ENCODE peak calls at places on chromosomes 7 and 10, in five cellular contexts. X is WERI-Rb-1, E is heart left ventricle, C is GM12878, G is breast epithelium. Q is an unnamed sample.

GRCh38 chr10:91010952-91011351 is 90.1 kb upstream of the ANKRD1 start:
- DNase-seq in X (no peak), E (no peak), C (no peak), G (no peak), Q (no peak)

GRCh38 chr10:49112851-49113250 is 2.5 kb downstream of the VSTM4 start:
- DNase-seq in X (no peak), E (peak), C (no peak), G (no peak), Q (no peak)

GRCh38 chr7:92485267-92485892 is 7.6 kb upstream of the ERVW-1 start:
- DNase-seq in X (no peak), E (no peak), C (no peak), G (no peak), Q (no peak)

GRCh38 chr7:96933067-96933645 is 72.2 kb upstream of the DLX6 start:
- DNase-seq in X (no peak), E (no peak), C (no peak), G (no peak), Q (no peak)

GRCh38 chr10:116947838-116948529 is 57.0 kb downstream of the SHTN1 start:
- DNase-seq in X (no peak), E (no peak), C (no peak), G (no peak), Q (no peak)

GRCh38 chr7:13197501-13197900 is 510.1 kb downstream of the ARL4A start:
- DNase-seq in X (no peak), E (no peak), C (no peak), G (no peak), Q (no peak)

GRCh38 chr10:68440898-68441297 is 30.9 kb downstream of the DNA2 start:
- DNase-seq in X (no peak), E (no peak), C (no peak), G (no peak), Q (no peak)

GRCh38 chr10:122847782-122848604 is 2.3 kb upstream of the CUZD1 start:
- DNase-seq in X (peak), E (no peak), C (no peak), G (no peak), Q (no peak)

GRCh38 chr10:86957471-86958108 is at the start of gene MMRN2:
- DNase-seq in X (no peak), E (peak), C (no peak), G (no peak), Q (no peak)

GRCh38 chr7:151243411-151244155 is 4.9 kb downstream of the SMARCD3 start:
- DNase-seq in X (no peak), E (no peak), C (no peak), G (no peak), Q (no peak)

GRCh38 chr10:131063311-131063710 is 248.2 kb downstream of the TCERG1L start:
- DNase-seq in X (no peak), E (no peak), C (no peak), G (no peak), Q (no peak)

GRCh38 chr10:9052767-9053166 is 998.3 kb downstream of the GATA3 start:
- DNase-seq in X (no peak), E (no peak), C (no peak), G (no peak), Q (no peak)

GRCh38 chr7:127895814-127896280 is 135.4 kb downstream of the LRRC4 start:
- DNase-seq in X (no peak), E (no peak), C (no peak), G (no peak), Q (no peak)

GRCh38 chr10:21969326-21970287 is 33.9 kb downstream of the DNAJC1 start:
- DNase-seq in X (no peak), E (no peak), C (no peak), G (no peak), Q (no peak)

GRCh38 chr7:157955383-157955999 is 618.7 kb downstream of the DNAJB6 start:
- DNase-seq in X (no peak), E (peak), C (no peak), G (no peak), Q (no peak)

GRCh38 chr10:102452672-102453340 is 1.5 kb upstream of the C10orf95 start:
- DNase-seq in X (peak), E (no peak), C (no peak), G (no peak), Q (no peak)

GRCh38 chr10:99958287-99958686 is 51.5 kb downstream of the DNMBP start:
- DNase-seq in X (no peak), E (no peak), C (no peak), G (no peak), Q (no peak)

GRCh38 chr10:85608706-85609105 is 757.9 kb downstream of the GRID1 start:
- DNase-seq in X (no peak), E (no peak), C (no peak), G (no peak), Q (no peak)

GRCh38 chr10:1754506-1755177 is 17.3 kb upstream of the ADARB2 start:
- DNase-seq in X (no peak), E (peak), C (no peak), G (no peak), Q (no peak)

GRCh38 chr10:86786368-86786767 is 29.9 kb downstream of the BMPR1A start:
- DNase-seq in X (no peak), E (no peak), C (no peak), G (no peak), Q (no peak)

GRCh38 chr10:47278152-47278473 is 21.9 kb upstream of the GDF10 start:
- DNase-seq in X (no peak), E (no peak), C (no peak), G (no peak), Q (no peak)

GRCh38 chr10:97332586-97333350 is 1.8 kb downstream of the FRAT2 start:
- DNase-seq in X (no peak), E (no peak), C (no peak), G (peak), Q (peak)

GRCh38 chr10:15824498-15824897 is 35.8 kb downstream of the MINDY3 start:
- DNase-seq in X (no peak), E (no peak), C (no peak), G (no peak), Q (peak)

DNA sequence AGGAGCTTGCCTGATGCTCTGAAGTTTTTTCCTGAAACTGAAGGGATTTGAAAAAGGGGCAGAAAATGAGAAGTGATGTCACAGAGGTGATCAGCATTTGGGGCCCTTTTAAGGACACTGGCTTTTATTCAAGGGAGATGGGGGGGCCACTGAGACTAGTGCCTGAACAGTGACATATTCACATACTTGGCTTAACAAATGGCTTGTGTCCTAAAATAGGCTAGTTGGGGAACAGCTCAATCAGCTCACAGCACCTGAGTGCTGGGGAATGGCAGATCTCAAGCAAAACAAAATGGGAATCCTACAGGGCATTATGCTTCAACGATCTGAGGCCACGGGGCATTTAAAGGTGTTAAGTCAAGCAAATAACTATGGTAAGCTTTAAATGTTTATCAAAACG is 90.1 kb downstream of the UBE2H start:
- DNase-seq in X (no peak), E (no peak), C (no peak), G (no peak), Q (no peak)
- H3K4me3 ChIP-seq in X (no peak), E (no peak), C (no peak), G (no peak), Q (no peak)

DNA sequence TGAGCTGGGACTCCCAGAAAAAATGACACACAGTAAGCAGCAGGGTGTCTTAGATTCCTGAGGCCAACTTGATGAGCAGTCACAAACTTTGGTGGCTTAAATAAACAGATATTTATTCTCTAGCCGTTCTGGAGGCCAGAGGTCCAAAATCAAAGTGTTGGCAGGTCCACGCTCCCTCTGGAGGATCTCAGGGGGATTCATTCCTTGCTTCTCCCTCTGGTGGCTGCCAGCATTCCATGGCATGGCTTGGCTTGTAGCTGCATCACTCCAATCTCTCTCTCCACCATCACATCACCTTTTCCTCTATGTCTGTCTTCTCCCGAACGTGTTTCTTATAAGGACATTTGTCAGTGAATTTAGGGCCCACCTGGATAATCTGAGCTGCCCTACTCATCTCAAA is 98.4 kb downstream of the OSBPL3 start:
- DNase-seq in X (no peak), E (no peak), C (no peak), G (no peak), Q (no peak)
- TF ChIP-seq CTCF in X (peak), E (no peak), C (no peak), G (no peak), Q (peak)

DNA sequence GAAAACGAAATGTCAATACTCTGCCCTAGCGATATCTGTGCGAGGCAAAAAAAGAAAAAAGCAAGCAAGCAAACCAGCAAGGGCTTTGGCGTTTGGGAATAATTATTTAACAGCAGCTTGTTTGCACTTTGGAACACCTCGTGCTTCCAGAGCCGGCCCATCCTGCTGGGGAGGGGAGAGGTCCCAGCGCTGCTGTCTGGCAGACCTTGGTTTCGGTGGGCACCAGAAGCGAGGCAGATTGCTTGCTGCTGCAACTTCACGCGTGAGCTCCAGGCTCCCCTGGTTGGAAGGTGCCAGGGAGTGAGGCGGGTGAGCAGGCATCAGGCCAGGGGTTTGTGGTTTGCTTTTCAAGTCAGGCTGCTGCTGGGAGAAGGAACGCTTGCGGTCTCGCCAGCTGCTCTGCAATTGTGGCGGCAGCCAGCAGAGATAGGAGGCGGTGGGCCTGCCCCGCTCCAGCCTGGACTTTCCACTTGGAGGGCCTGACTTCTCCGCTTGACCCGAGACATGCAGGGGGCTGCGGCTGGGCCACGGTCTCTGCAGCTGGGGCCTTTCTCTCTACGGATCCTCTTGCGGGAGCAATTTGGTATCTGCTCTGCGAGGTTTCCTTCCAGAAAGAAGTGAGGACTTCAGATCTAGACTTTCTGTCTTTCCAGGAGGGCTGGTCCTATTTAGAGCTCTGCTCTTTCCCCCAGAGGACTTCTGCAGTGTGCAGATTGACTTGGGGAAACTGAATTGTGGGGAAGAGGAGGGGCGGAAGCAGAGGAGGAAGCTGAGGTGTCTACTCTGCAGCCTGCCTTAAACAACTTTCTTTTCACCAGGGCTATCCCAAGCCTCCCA is 131.4 kb downstream of the PRPF18 start:
- DNase-seq in X (no peak), E (peak), C (no peak), G (peak), Q (peak)
- H3K4me3 ChIP-seq in X (no peak), E (peak), C (peak), G (peak), Q (peak)

DNA sequence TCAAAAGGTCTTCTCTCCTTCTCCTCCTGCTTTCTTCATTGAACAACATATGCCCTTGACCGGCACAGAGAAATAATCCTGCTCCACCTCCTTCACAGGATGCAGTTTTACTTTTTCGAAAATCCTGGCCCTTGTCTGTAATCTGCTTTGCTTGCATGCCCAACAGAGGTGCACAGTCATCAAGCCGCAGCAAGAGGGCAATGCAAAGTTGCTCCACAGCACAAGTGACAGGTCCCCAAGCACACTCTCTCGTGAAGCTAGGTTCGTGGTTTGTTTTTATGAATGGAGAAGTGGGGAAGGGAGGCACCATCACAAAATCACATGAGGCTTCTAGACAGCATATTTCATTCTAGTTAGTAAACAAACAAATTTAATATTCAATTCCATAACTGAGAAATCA is 178.9 kb downstream of the TPK1 start:
- DNase-seq in X (peak), E (no peak), C (no peak), G (no peak), Q (no peak)
- TF ChIP-seq CTCF in X (peak), E (no peak), C (peak), G (no peak), Q (no peak)

GRCh38 chr7:33685488-33685887 is 219.9 kb upstream of the BMPER start:
- DNase-seq in X (no peak), E (no peak), C (no peak), G (no peak), Q (no peak)

GRCh38 chr7:33686001-33686591 is 219.2 kb upstream of the BMPER start:
- DNase-seq in X (no peak), E (no peak), C (no peak), G (no peak), Q (no peak)

GRCh38 chr7:33678675-33679335 is 226.5 kb upstream of the BMPER start:
- DNase-seq in X (no peak), E (no peak), C (no peak), G (no peak), Q (no peak)

GRCh38 chr7:33677556-33677955 is 227.8 kb upstream of the BMPER start:
- DNase-seq in X (no peak), E (no peak), C (no peak), G (no peak), Q (no peak)

GRCh38 chr7:33680682-33681081 is 224.7 kb upstream of the BMPER start:
- DNase-seq in X (no peak), E (no peak), C (no peak), G (no peak), Q (no peak)
- H3K4me3 ChIP-seq in X (no peak), E (no peak), C (no peak), G (no peak), Q (no peak)

GRCh38 chr7:55233001-55233400 is 132.1 kb upstream of the LANCL2 start:
- DNase-seq in X (no peak), E (no peak), C (no peak), G (no peak), Q (no peak)
- TF ChIP-seq CTCF in X (no peak), E (no peak), C (no peak), G (no peak), Q (no peak)

DNA sequence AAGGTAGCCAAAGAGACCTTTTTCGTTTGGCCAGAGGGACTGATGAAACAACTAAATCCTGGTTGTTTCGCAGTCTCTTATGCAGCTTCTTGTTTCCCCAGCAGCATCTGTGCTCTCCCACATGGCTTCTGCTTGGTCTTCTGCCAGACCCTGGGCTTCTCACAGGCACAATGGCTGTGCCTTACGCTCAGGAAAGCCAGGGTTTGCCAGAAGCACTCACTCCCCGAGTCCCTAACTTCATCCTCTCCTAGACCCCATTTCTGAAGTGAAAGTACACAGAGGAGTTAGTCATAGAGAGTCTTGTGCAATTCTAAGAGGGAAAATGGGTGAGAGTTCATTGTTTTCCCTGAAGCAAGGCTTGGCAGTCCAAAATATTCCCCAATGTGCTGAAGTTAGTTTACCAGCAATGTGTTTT is 121.7 kb downstream of the EVX1 start:
- DNase-seq in X (no peak), E (no peak), C (no peak), G (peak), Q (peak)
- H3K4me3 ChIP-seq in X (no peak), E (peak), C (no peak), G (peak), Q (no peak)

GRCh38 chr10:30285970-30286369 is 63.1 kb downstream of the MTPAP start:
- DNase-seq in X (no peak), E (no peak), C (no peak), G (no peak), Q (no peak)

GRCh38 chr10:30282226-30282625 is 66.9 kb downstream of the MTPAP start:
- DNase-seq in X (no peak), E (no peak), C (no peak), G (no peak), Q (no peak)

DNA sequence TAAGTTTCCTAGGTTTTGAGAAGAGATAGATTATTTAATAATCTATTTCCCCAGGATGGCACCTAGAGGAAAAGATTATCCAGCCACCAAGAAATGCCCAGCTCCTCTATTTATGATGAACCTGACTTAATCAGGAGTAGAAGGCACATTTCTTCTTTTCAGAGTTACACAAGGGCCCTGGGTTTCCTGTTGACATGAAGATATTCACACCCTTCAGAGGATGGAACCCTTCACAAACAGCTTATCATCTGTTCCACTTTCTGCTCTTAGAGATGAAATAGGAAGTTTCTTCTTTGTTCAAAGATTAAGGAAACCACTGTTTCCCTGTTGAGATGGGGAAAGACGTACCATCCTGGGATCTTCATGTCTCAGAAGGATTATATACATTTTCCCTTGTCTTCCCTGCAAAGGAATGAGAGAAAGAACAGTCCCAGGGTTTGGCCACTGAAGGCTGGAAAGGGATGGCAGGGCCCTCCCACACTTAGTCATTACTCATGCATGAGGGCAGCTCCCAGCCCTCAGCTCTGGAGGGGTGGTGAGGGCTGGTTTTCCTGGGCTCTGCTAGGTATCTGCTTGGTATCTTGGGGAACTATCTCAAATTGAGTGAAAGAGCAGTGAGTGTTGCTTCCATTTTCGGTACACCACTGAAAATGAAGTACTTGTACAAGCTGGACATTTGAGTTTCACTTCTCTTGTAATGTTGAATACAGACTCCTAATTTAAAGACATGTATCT is 64.1 kb downstream of the MTPAP start:
- DNase-seq in X (no peak), E (no peak), C (peak), G (no peak), Q (no peak)
- TF ChIP-seq CTCF in X (no peak), E (no peak), C (no peak), G (no peak), Q (no peak)

DNA sequence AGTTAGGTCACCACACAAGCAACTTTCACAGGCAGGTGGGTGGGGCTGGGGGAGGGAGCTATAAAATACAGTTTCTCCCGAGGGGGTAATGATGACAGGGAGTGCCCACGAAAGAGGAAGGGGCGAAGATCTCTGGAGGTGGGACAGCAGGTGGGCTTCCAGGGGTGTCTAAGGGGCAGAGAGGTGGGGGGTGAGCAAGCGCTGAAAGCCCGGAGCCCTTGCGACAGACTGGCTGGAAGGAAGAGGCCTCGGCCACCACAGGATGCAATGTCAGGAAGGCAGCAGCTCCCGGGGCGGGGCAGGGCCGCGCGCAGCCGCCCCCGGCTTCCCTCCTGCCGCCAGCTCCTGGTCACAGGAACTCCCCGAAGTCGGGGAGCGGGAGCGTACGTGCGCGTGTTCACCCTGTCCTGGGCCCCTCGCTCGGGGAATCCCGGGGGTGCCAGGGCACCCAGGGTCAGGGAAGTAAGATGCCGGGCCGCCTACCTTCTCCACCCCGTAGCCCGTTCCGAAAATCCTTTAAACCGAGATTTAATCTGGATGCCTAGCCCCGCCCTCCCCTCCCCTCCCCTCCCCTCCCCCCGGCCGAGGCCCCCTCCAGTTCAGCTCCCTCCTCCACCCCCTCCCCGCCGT is 105.2 kb upstream of the PPIF start:
- DNase-seq in X (peak), E (peak), C (no peak), G (peak), Q (no peak)
- H3K4me3 ChIP-seq in X (peak), E (peak), C (peak), G (peak), Q (peak)